ENCODE peak calls at places on chromosome 12, in ten cellular contexts. O, J, K, I, P, Z, C, L, Q and X are unnamed samples.

GRCh38 chr12:38892090-38892786 is 13.2 kb downstream of the CPNE8 start:
- DNase-seq in O (no peak), J (no peak), K (no peak), I (no peak), P (no peak), Z (no peak), C (no peak), L (peak), Q (no peak), X (no peak)

GRCh38 chr12:52148541-52149181 is 43.2 kb downstream of the KRT80 start:
- DNase-seq in O (no peak), J (no peak), K (no peak), I (peak), P (no peak), Z (peak), C (peak), L (peak), Q (peak), X (peak)

GRCh38 chr12:56326126-56326525 is 7.7 kb downstream of the PAN2 start:
- DNase-seq in O (no peak), J (no peak), K (no peak), I (no peak), P (no peak), Z (no peak), C (no peak), L (no peak), Q (no peak), X (no peak)

GRCh38 chr12:112164326-112164660 is 38.9 kb downstream of the TRAFD1 start:
- DNase-seq in O (no peak), J (no peak), K (no peak), I (no peak), P (no peak), Z (no peak), C (peak), L (no peak), Q (no peak), X (no peak)

GRCh38 chr12:3564861-3565260 is 73.9 kb downstream of the PRMT8 start:
- DNase-seq in O (no peak), J (no peak), K (no peak), I (no peak), P (no peak), Z (no peak), C (no peak), L (no peak), Q (no peak), X (no peak)

GRCh38 chr12:127162307-127162706 is 1104.7 kb upstream of the TMEM132C start:
- DNase-seq in O (no peak), J (peak), K (no peak), I (peak), P (no peak), Z (no peak), C (no peak), L (no peak), Q (no peak), X (no peak)

GRCh38 chr12:69947922-69948321 is 122.9 kb downstream of the MYRFL start:
- DNase-seq in O (peak), J (no peak), K (no peak), I (no peak), P (no peak), Z (no peak), C (no peak), L (no peak), Q (no peak), X (no peak)

GRCh38 chr12:2495452-2496112 is 299.2 kb upstream of the FKBP4 start:
- DNase-seq in O (no peak), J (no peak), K (no peak), I (no peak), P (no peak), Z (no peak), C (no peak), L (no peak), Q (no peak), X (no peak)

GRCh38 chr12:16675438-16675837 is 69.5 kb upstream of the LMO3 start:
- DNase-seq in O (no peak), J (no peak), K (no peak), I (no peak), P (no peak), Z (no peak), C (no peak), L (no peak), Q (no peak), X (no peak)

GRCh38 chr12:71840226-71840847 is 778 bp downstream of the TBC1D15 start:
- DNase-seq in O (peak), J (no peak), K (no peak), I (peak), P (peak), Z (no peak), C (no peak), L (peak), Q (peak), X (no peak)

GRCh38 chr12:107564946-107565345 is 120.7 kb upstream of the PWP1 start:
- DNase-seq in O (peak), J (no peak), K (peak), I (peak), P (peak), Z (no peak), C (no peak), L (no peak), Q (no peak), X (no peak)

GRCh38 chr12:122523846-122524718 is 2.7 kb downstream of the RSRC2 start:
- DNase-seq in O (no peak), J (no peak), K (no peak), I (no peak), P (peak), Z (no peak), C (no peak), L (no peak), Q (no peak), X (no peak)

GRCh38 chr12:128729628-128730121 is 94.1 kb downstream of the SLC15A4 start:
- DNase-seq in O (no peak), J (no peak), K (no peak), I (no peak), P (no peak), Z (no peak), C (no peak), L (no peak), Q (no peak), X (peak)

GRCh38 chr12:100986595-100987547 is 192.3 kb downstream of the ANO4 start:
- DNase-seq in O (peak), J (no peak), K (no peak), I (peak), P (peak), Z (no peak), C (no peak), L (peak), Q (no peak), X (no peak)

GRCh38 chr12:74537126-74537706 is 419 bp upstream of the ATXN7L3B start:
- DNase-seq in O (peak), J (no peak), K (peak), I (peak), P (peak), Z (no peak), C (no peak), L (no peak), Q (no peak), X (peak)

GRCh38 chr12:84913151-84913550 is 552 bp upstream of the SLC6A15 start:
- DNase-seq in O (no peak), J (peak), K (no peak), I (peak), P (no peak), Z (no peak), C (no peak), L (no peak), Q (no peak), X (no peak)

GRCh38 chr12:50581226-50582184 is 76.7 kb downstream of the DIP2B start:
- DNase-seq in O (no peak), J (no peak), K (no peak), I (no peak), P (peak), Z (no peak), C (no peak), L (no peak), Q (no peak), X (no peak)

GRCh38 chr12:89278862-89279261 is 73.4 kb downstream of the DUSP6 start:
- DNase-seq in O (peak), J (no peak), K (no peak), I (no peak), P (no peak), Z (no peak), C (no peak), L (no peak), Q (no peak), X (no peak)

GRCh38 chr12:24066865-24067264 is 117.4 kb upstream of the SOX5 start:
- DNase-seq in O (peak), J (no peak), K (no peak), I (no peak), P (peak), Z (no peak), C (no peak), L (no peak), Q (peak), X (no peak)

GRCh38 chr12:76595056-76595455 is 35.5 kb upstream of the OSBPL8 start:
- DNase-seq in O (no peak), J (no peak), K (no peak), I (no peak), P (no peak), Z (no peak), C (no peak), L (no peak), Q (no peak), X (no peak)

GRCh38 chr12:109716512-109717389 is 3.1 kb downstream of the FAM222A start:
- DNase-seq in O (no peak), J (peak), K (no peak), I (no peak), P (peak), Z (no peak), C (peak), L (peak), Q (no peak), X (no peak)

GRCh38 chr12:48285751-48286650 is 64.7 kb downstream of the ZNF641 start:
- DNase-seq in O (peak), J (no peak), K (peak), I (peak), P (no peak), Z (no peak), C (no peak), L (no peak), Q (no peak), X (no peak)

GRCh38 chr12:96193725-96194571 is at the start of gene ELK3:
- DNase-seq in O (peak), J (peak), K (peak), I (peak), P (peak), Z (peak), C (peak), L (peak), Q (no peak), X (no peak)

GRCh38 chr12:8590842-8591545 is 21.7 kb downstream of the AICDA start:
- DNase-seq in O (no peak), J (no peak), K (no peak), I (peak), P (no peak), Z (no peak), C (no peak), L (no peak), Q (no peak), X (no peak)

GRCh38 chr12:1907652-1908611 is 10.5 kb downstream of the CACNA2D4 start:
- DNase-seq in O (peak), J (peak), K (no peak), I (no peak), P (no peak), Z (peak), C (no peak), L (no peak), Q (no peak), X (no peak)

GRCh38 chr12:32455607-32456063 is 56.3 kb downstream of the FGD4 start:
- DNase-seq in O (peak), J (no peak), K (peak), I (peak), P (peak), Z (no peak), C (no peak), L (peak), Q (peak), X (no peak)

GRCh38 chr12:89203144-89203543 is 149.2 kb downstream of the DUSP6 start:
- DNase-seq in O (no peak), J (no peak), K (no peak), I (no peak), P (no peak), Z (no peak), C (no peak), L (no peak), Q (no peak), X (no peak)

GRCh38 chr12:67356400-67356799 is 87.2 kb downstream of the CAND1 start:
- DNase-seq in O (no peak), J (no peak), K (no peak), I (no peak), P (no peak), Z (no peak), C (no peak), L (peak), Q (no peak), X (no peak)

GRCh38 chr12:12999276-12999958 is 648 bp downstream of the HEBP1 start:
- DNase-seq in O (no peak), J (no peak), K (no peak), I (peak), P (no peak), Z (peak), C (no peak), L (peak), Q (no peak), X (no peak)

GRCh38 chr12:71475280-71475679 is 35.7 kb downstream of the LGR5 start:
- DNase-seq in O (peak), J (no peak), K (no peak), I (no peak), P (no peak), Z (no peak), C (no peak), L (no peak), Q (no peak), X (no peak)

GRCh38 chr12:116096874-116097273 is 180.6 kb downstream of the MED13L start:
- DNase-seq in O (no peak), J (no peak), K (no peak), I (no peak), P (no peak), Z (no peak), C (no peak), L (no peak), Q (no peak), X (no peak)

GRCh38 chr12:29200586-29200985 is 51.5 kb downstream of the FAR2 start:
- DNase-seq in O (no peak), J (no peak), K (no peak), I (peak), P (no peak), Z (no peak), C (no peak), L (no peak), Q (no peak), X (no peak)

DNA sequence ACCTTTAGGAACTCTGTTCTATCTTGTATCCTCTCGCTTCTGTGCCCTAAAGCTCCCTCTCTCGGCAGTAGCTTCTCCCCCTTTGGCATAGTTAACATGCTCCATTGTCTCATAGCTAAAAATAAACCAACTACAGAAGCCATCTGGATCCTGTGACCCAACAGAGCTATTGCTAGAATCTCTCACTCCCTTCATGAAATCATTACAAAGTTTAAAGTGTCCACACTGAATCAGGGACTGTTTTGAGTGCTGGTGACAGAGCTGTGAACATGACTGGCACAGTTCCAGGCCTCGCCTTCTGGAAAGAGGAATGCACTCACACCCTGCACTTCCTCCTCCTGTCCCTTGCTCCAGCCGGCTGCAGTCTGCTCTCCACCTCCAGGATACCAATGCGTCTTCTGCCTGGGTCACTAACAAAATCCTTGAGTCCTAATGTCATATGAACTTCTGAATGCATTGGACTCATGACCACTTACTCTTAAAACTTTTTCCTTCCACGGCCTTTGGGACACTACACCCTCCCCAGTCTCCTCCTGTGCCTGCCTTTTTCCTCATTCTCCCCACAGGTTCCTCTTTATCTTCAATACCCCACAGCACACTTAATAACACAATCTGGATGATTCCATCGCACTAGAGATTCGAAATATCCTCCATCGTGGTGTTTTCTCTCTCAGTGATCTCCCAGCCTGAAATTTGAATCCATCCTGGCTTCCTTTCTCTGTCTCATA is 13.2 kb downstream of the PLBD1 start:
- DNase-seq in O (peak), J (peak), K (no peak), I (no peak), P (no peak), Z (peak), C (peak), L (peak), Q (peak), X (peak)
- TF ChIP-seq CTCF in O (no peak), J (no peak), K (no peak), I (no peak), P (no peak), Z (peak), C (no peak), L (no peak), Q (peak), X (no peak)

DNA sequence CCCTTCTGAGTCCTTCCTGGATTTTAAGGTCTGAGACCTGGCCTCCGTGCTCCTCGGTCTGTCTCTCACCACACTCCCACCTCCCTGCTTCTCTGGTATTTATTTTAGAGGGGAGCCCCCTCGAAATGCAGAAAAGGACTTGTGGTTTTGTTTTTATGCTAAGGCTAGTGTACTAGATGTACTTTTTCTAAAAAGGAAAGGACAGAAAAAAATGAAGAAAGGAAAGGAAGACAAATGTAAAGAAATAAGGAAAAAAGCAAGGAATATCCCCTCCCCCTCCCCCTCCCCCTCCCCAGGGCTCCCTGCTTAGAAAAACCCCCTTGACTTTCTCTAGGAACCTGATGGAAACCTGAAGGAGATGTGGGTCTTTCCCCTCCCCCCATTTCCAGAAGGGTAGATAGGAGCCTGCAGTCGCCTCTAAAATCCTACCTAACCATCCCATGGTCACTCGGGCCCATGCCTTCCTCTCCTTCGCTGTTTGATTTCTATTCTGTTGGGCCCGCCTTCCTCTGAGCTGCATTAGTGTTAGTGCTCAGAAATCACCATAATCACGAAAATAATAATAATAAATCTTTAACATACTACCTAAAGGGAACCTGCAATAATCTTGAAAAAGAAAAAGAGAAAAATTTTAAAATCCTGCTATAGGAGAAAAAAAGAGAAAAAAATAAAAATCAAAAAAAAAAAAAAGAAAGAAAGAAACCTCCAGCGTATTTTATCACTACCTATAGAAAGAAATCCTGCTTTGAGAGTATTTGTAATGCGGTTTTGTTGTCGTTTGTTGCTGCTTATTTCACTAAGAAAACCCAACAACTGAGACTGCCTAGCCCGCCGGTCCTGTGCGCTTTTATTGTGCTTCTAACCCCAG is 3.1 kb downstream of the HOXC8 start:
- DNase-seq in O (no peak), J (no peak), K (no peak), I (peak), P (no peak), Z (no peak), C (no peak), L (no peak), Q (no peak), X (no peak)
- H3K4me3 ChIP-seq in O (no peak), J (no peak), K (no peak), I (no peak), P (no peak), Z (peak), C (no peak), L (no peak), Q (no peak), X (no peak)

GRCh38 chr12:64278421-64278820 is 56.3 kb upstream of the KICS2 start:
- DNase-seq in O (no peak), J (no peak), K (no peak), I (no peak), P (no peak), Z (no peak), C (no peak), L (no peak), Q (no peak), X (no peak)

GRCh38 chr12:64270411-64270810 is 48.3 kb upstream of the KICS2 start:
- DNase-seq in O (no peak), J (no peak), K (no peak), I (no peak), P (no peak), Z (no peak), C (no peak), L (no peak), Q (no peak), X (no peak)

GRCh38 chr12:64269161-64269560 is 47.1 kb upstream of the KICS2 start:
- DNase-seq in O (no peak), J (no peak), K (no peak), I (no peak), P (no peak), Z (no peak), C (no peak), L (no peak), Q (no peak), X (no peak)

GRCh38 chr12:64268409-64268808 is 46.3 kb upstream of the KICS2 start:
- DNase-seq in O (no peak), J (no peak), K (no peak), I (no peak), P (no peak), Z (no peak), C (no peak), L (no peak), Q (no peak), X (no peak)

DNA sequence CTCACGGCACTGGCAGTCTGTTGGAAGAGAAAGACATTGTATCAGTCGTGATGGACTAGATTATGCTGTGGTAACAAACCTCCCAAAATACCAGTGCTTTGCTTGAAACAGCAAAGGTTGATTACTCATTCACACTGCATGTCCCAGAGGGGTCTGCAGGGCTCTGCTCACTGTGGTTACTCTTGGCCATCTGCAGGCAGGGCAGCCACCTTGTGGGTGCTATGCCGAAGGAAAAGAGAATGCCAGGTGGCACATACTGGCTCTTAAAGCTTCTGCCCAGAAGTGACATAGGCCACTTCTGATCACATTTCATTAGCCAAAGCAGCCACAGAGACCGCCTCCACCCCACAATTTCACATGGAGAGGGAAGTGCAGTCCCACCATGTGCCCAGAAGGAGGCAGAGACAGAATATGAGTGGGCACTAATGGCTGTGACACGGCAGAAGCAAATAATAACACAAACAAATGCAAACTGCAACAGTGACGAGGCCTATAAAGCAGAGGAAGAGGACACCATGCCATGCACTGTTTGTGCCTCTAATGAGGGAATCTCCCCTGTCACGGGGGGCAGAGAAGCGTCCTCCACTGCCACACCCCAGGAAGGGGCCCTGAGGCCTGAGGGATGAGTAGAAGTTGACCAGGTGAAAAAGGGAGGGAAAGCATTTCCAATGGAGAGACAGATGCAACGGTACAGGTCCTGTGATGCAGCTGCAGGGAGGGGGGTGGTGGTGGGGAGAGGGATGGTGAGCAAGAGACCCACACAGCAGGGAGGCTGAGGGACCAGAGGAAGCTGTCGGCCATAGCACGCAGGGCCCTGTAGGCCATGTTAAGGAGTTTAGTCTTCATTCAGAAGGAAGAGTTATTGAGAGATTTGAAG is 51.7 kb upstream of the KICS2 start:
- DNase-seq in O (peak), J (peak), K (peak), I (peak), P (no peak), Z (no peak), C (no peak), L (no peak), Q (no peak), X (no peak)
- TF ChIP-seq CTCF in O (peak), J (no peak), K (peak), I (peak), P (peak), Z (peak), C (no peak), L (no peak), Q (peak), X (peak)

DNA sequence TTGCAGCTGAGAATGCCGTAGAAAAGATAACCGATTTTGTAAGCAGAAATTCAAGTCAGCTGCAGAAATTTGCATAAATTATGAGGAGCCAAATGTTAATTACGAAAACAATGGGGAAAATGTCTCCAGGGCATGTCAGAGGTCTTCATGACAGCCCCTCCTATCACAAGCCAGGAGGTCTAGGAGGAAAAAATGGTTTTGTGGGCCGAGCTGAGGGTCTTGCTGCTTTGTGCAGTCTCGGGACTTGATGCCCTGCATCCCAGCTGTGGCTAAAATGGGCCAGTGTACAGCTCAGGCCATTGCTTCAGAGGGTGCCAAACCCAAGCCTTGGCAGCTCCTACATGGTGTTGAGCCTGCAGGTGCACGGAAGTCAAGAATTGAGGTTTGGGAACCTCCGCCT is 131.2 kb upstream of the PDE3A start:
- DNase-seq in O (no peak), J (no peak), K (no peak), I (no peak), P (no peak), Z (no peak), C (no peak), L (no peak), Q (no peak), X (no peak)
- H3K4me3 ChIP-seq in O (no peak), J (no peak), K (no peak), I (no peak), P (no peak), Z (no peak), C (no peak), L (no peak), Q (no peak), X (no peak)